ENCODE peak calls at places on chromosomes 11 and 22, in five cellular contexts. One of them, this sample, is unnamed.

GRCh38 chr11:76369406-76369805 is 11.5 kb downstream of the THAP12 start:
- DNase-seq in CD4-positive, CD25-positive, alpha-beta regulatory T cell: no peak
- DNase-seq in HCT116: no peak
- DNase-seq in left ventricle myocardium inferior: no peak
- DNase-seq in aorta: no peak
- DNase-seq in this sample: no peak

GRCh38 chr22:21807545-21807944 is 59.9 kb downstream of the MAPK1 start:
- DNase-seq in CD4-positive, CD25-positive, alpha-beta regulatory T cell: no peak
- DNase-seq in HCT116: no peak
- DNase-seq in left ventricle myocardium inferior: no peak
- DNase-seq in aorta: no peak
- DNase-seq in this sample: no peak

GRCh38 chr11:12280838-12281565 is 96.4 kb upstream of the PARVA start:
- DNase-seq in CD4-positive, CD25-positive, alpha-beta regulatory T cell: no peak
- DNase-seq in HCT116: no peak
- DNase-seq in left ventricle myocardium inferior: no peak
- DNase-seq in aorta: no peak
- DNase-seq in this sample: no peak

GRCh38 chr11:17839973-17840611 is 105.5 kb downstream of the KCNC1 start:
- DNase-seq in CD4-positive, CD25-positive, alpha-beta regulatory T cell: no peak
- DNase-seq in HCT116: no peak
- DNase-seq in left ventricle myocardium inferior: no peak
- DNase-seq in aorta: no peak
- DNase-seq in this sample: no peak

GRCh38 chr11:33868646-33869461 is 23.0 kb downstream of the LMO2 start:
- DNase-seq in CD4-positive, CD25-positive, alpha-beta regulatory T cell: no peak
- DNase-seq in HCT116: no peak
- DNase-seq in left ventricle myocardium inferior: no peak
- DNase-seq in aorta: no peak
- DNase-seq in this sample: no peak

GRCh38 chr11:73902303-73902702 is 25.5 kb downstream of the PAAF1 start:
- DNase-seq in CD4-positive, CD25-positive, alpha-beta regulatory T cell: no peak
- DNase-seq in HCT116: no peak
- DNase-seq in left ventricle myocardium inferior: no peak
- DNase-seq in aorta: no peak
- DNase-seq in this sample: no peak

GRCh38 chr11:62432695-62433094 is 13.9 kb downstream of the SCGB1A1 start:
- DNase-seq in CD4-positive, CD25-positive, alpha-beta regulatory T cell: no peak
- DNase-seq in HCT116: no peak
- DNase-seq in left ventricle myocardium inferior: no peak
- DNase-seq in aorta: no peak
- DNase-seq in this sample: no peak

GRCh38 chr11:74754507-74755255 is 6.0 kb downstream of the RNF169 start:
- DNase-seq in CD4-positive, CD25-positive, alpha-beta regulatory T cell: no peak
- DNase-seq in HCT116: no peak
- DNase-seq in left ventricle myocardium inferior: no peak
- DNase-seq in aorta: no peak
- DNase-seq in this sample: no peak

GRCh38 chr11:134514354-134514951 is 102.4 kb upstream of the B3GAT1 start:
- DNase-seq in CD4-positive, CD25-positive, alpha-beta regulatory T cell: no peak
- DNase-seq in HCT116: no peak
- DNase-seq in left ventricle myocardium inferior: no peak
- DNase-seq in aorta: peak; percentile 48
- DNase-seq in this sample: no peak

GRCh38 chr22:27919943-27920755 is 1.1 kb upstream of the PITPNB start:
- DNase-seq in CD4-positive, CD25-positive, alpha-beta regulatory T cell: no peak
- DNase-seq in HCT116: no peak
- DNase-seq in left ventricle myocardium inferior: no peak
- DNase-seq in aorta: no peak
- DNase-seq in this sample: no peak

GRCh38 chr11:62267576-62267975 is 2.4 kb upstream of the SCGB2A2 start:
- DNase-seq in CD4-positive, CD25-positive, alpha-beta regulatory T cell: no peak
- DNase-seq in HCT116: no peak
- DNase-seq in left ventricle myocardium inferior: no peak
- DNase-seq in aorta: no peak
- DNase-seq in this sample: no peak

DNA sequence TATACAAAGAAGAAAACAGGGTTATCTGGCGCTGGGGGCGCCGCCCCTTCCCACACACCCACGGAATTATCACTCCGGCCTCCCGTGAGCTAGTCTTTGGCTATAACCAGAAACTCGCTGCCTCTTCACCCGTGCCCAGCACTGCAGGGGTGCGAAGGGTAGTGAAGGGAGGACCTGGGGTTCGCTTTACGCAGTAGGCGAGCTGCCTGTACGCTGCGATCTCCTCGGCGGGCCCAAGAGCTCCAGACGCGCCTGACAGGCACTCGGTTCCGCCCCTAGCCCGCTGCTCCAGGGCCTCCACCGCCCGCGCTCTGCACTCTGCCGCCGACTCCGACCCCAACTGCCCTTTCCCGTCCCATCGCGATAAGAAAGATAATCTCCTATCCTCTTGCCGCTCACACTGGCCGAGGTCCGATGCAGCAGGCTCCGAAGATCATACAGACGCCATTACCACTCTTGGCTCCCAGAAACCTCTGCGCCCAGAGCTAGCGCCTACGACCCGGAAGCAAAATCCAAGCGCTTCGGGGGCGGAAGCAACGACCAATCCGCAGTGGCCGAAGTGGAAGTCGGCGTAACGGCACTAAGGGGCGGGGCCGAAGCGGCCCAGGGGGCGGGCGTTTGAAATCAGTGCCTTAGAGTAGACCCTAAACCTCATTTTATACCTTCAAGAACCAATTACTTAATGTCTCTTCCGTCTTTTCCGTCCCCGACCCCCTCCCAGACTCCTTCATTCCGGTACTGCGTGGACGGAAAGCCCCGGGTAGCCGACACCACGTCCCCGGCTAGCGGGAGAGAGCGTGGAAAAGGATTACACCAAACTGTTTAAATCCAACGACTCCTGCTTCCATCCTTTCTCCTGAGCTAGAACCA is at the start of the genes CWC15 and KDM4D:
- DNase-seq in CD4-positive, CD25-positive, alpha-beta regulatory T cell: peak; percentile 92
- DNase-seq in HCT116: peak; percentile 84
- DNase-seq in left ventricle myocardium inferior: peak; percentile 94
- DNase-seq in aorta: peak; percentile 98
- DNase-seq in this sample: peak; percentile 89
- H3K4me1 ChIP-seq in CD4-positive, CD25-positive, alpha-beta regulatory T cell: peaks cover 12% of the 10 kb centered on the region
- H3K4me1 ChIP-seq in HCT116: peaks cover 7% of the 10 kb centered on the region
- H3K4me1 ChIP-seq in left ventricle myocardium inferior: peaks cover 25% of the 10 kb centered on the region
- H3K4me1 ChIP-seq in aorta: no peaks in the 10 kb centered on the region
- H3K4me1 ChIP-seq in this sample: peaks cover 13% of the 10 kb centered on the region

DNA sequence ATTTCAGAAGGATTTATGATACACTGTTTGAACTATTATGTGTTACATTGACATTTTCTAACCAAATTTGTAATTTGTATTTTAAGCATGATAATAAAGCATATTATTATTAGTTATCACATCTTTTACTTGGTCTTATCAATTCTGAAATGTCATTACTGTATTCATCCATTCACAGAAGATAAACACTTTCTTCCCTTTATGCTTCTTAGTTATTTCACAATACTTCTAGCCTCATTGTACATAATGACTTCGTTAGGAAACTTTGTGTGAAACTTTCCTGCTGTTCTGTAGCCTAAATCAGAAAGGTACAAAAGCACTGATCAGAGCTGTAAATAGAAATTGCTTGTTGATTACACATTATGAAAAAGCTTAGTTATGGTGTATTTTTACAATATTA is 1249.0 kb downstream of the JRKL start:
- DNase-seq in CD4-positive, CD25-positive, alpha-beta regulatory T cell: no peak
- DNase-seq in HCT116: no peak
- DNase-seq in left ventricle myocardium inferior: no peak
- DNase-seq in aorta: no peak
- DNase-seq in this sample: no peak
- H3K9me3 ChIP-seq in CD4-positive, CD25-positive, alpha-beta regulatory T cell: no peaks in the 10 kb centered on the region
- H3K9me3 ChIP-seq in HCT116: peaks cover 9% of the 10 kb centered on the region
- H3K9me3 ChIP-seq in left ventricle myocardium inferior: peaks cover 29% of the 10 kb centered on the region
- H3K9me3 ChIP-seq in aorta: no peaks in the 10 kb centered on the region
- H3K9me3 ChIP-seq in this sample: no peaks in the 10 kb centered on the region

DNA sequence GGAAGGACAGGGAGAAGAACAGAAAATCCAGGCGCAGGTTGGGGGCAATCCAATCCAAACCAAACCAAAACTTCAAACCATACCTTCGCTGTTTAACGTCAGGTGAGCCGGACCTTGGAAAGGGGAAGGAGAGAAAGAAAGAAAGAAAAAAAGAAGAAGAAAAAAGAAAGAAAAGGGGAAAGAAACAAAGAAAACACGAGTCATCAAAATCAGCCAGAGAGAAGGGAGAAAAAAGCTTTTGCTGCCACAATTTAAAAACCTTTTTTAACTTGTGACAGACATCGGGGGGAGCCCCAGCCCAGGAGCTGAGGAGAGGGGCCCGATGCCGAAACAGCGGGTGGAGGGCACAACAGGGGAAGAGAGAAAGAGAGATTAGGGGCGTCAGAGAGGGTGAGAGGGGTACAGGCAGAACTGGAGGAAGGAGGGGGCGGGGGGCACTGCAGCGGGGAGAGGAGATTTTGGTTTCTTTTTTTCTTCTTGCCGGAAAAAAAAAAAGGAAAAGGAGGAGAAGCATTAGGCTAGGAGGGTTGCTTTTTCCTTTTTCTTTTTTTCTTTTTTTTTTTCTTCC is 30.1 kb downstream of the NRXN2 start:
- DNase-seq in CD4-positive, CD25-positive, alpha-beta regulatory T cell: no peak
- DNase-seq in HCT116: no peak
- DNase-seq in left ventricle myocardium inferior: no peak
- DNase-seq in aorta: no peak
- DNase-seq in this sample: no peak
- H3K27ac ChIP-seq in CD4-positive, CD25-positive, alpha-beta regulatory T cell: no peak overlapping the region
- H3K27ac ChIP-seq in HCT116: no peak overlapping the region
- H3K27ac ChIP-seq in left ventricle myocardium inferior: no peak overlapping the region
- H3K27ac ChIP-seq in aorta: no peak overlapping the region
- H3K27ac ChIP-seq in this sample: no peak overlapping the region

DNA sequence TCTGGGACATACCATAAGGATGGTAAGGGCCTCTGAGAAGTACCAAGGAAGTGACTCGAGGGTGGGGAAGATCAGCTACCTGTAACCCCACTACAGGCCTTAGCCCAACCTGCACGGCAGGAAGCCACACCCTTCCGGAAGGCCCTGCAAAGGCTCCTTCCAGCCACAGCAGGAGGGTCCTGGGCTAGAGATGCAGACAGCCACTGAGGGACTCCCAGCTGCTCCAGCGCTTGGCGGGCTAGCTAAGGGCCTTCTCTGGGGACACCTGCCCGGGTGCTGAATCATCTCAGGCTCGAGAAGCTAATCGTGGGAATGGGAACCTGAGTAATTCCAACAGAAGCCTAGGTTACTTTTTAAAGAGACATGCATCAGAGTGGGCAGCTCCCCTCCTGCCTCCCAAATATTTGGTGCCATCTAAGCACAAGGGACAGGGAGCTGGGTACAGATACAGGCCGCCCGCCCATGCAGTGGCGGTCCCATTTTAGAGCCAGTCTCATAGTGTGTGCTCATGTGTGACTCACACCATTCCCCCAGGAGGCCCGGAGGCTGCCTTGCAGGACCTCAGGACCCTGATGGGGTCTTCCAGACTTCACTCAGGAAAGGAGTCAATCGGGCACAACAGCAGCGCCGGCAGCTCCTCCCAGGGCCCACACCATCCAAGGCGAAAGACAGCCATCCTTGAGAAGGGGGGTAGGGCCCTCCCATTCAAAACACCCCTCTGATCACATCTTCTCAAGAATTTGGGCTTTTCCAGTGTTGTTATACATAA is 8.0 kb downstream of the MYH9 start:
- DNase-seq in CD4-positive, CD25-positive, alpha-beta regulatory T cell: peak; percentile 56
- DNase-seq in HCT116: no peak
- DNase-seq in left ventricle myocardium inferior: no peak
- DNase-seq in aorta: peak; percentile 88
- DNase-seq in this sample: peak; percentile 65
- H3K4me1 ChIP-seq in CD4-positive, CD25-positive, alpha-beta regulatory T cell: peaks cover 92% of the 10 kb centered on the region
- H3K4me1 ChIP-seq in HCT116: peaks cover 51% of the 10 kb centered on the region
- H3K4me1 ChIP-seq in left ventricle myocardium inferior: peaks cover 100% of the 10 kb centered on the region
- H3K4me1 ChIP-seq in aorta: peaks cover 2% of the 10 kb centered on the region
- H3K4me1 ChIP-seq in this sample: peaks cover 84% of the 10 kb centered on the region

GRCh38 chr22:49237703-49238102 is 590.0 kb downstream of the BRD1 start:
- DNase-seq in CD4-positive, CD25-positive, alpha-beta regulatory T cell: no peak
- DNase-seq in HCT116: no peak
- DNase-seq in left ventricle myocardium inferior: no peak
- DNase-seq in aorta: no peak
- DNase-seq in this sample: no peak
- H3K9me3 ChIP-seq in CD4-positive, CD25-positive, alpha-beta regulatory T cell: no peaks in the 10 kb centered on the region
- H3K9me3 ChIP-seq in HCT116: no peaks in the 10 kb centered on the region
- H3K9me3 ChIP-seq in left ventricle myocardium inferior: no peaks in the 10 kb centered on the region
- H3K9me3 ChIP-seq in aorta: no peaks in the 10 kb centered on the region
- H3K9me3 ChIP-seq in this sample: no peaks in the 10 kb centered on the region

DNA sequence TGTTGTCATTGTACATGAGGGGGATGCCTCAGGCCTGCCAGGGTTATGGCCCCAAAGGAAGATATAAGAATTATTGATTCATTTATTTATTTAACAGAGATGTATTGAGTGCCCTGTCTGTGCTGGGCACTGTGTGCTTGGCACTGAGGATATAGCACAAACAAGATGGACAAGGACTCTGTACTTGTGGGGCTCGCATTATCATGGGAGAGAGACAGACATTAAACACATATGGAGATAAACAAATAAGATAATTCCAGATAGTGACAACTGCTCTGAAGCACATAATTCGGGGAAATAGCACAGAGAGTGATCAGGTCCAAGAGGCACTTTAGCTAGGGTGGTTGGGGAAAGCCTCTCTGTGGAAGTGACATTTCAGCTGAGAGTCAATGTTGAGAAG is 119.8 kb upstream of the ARHGAP20 start:
- DNase-seq in CD4-positive, CD25-positive, alpha-beta regulatory T cell: no peak
- DNase-seq in HCT116: no peak
- DNase-seq in left ventricle myocardium inferior: no peak
- DNase-seq in aorta: no peak
- DNase-seq in this sample: no peak
- H3K27ac ChIP-seq in CD4-positive, CD25-positive, alpha-beta regulatory T cell: no peak overlapping the region
- H3K27ac ChIP-seq in HCT116: no peak overlapping the region
- H3K27ac ChIP-seq in left ventricle myocardium inferior: no peak overlapping the region
- H3K27ac ChIP-seq in aorta: no peak overlapping the region
- H3K27ac ChIP-seq in this sample: no peak overlapping the region

GRCh38 chr22:42961815-42962214 is 53.1 kb downstream of the PACSIN2 start:
- DNase-seq in CD4-positive, CD25-positive, alpha-beta regulatory T cell: no peak
- DNase-seq in HCT116: no peak
- DNase-seq in left ventricle myocardium inferior: no peak
- DNase-seq in aorta: peak; percentile 50
- DNase-seq in this sample: peak; percentile 17
- H3K4me1 ChIP-seq in CD4-positive, CD25-positive, alpha-beta regulatory T cell: peaks cover 5% of the 10 kb centered on the region
- H3K4me1 ChIP-seq in HCT116: peaks cover 56% of the 10 kb centered on the region
- H3K4me1 ChIP-seq in left ventricle myocardium inferior: peaks cover 81% of the 10 kb centered on the region
- H3K4me1 ChIP-seq in aorta: no peaks in the 10 kb centered on the region
- H3K4me1 ChIP-seq in this sample: peaks cover 23% of the 10 kb centered on the region

This sample was measured in naive thymus-derived CD4-positive, alpha-beta T cell.